ENCODE peak calls at places on chromosomes 13 and 19, in four cellular contexts. M is stimulated activated CD4-positive, alpha-beta T cell treated with anti-CD3 and anti-CD28 coated beads, Interleukin-2, amount 100 ng/mL, for 48 hours; E is activated CD4-positive, CD25-positive, alpha-beta regulatory T cell; U is activated CD4-positive, alpha-beta T cell treated with anti-CD3 and anti-CD28 coated beads, Interleukin-2, amount 50 U/mL, for 4 hours. Z is an unnamed sample.

GRCh38 chr19:1355258-1355973 is 28.3 kb upstream of the NDUFS7 start:
- DNase-seq in M (no peak), E (no peak), U (no peak), Z (no peak)

GRCh38 chr13:97276862-97277269 is 54.7 kb downstream of the MBNL2 start:
- DNase-seq in M (no peak), E (no peak), U (no peak), Z (no peak)

GRCh38 chr19:41847351-41848105 is 2.7 kb downstream of the DMRTC2 start:
- DNase-seq in M (no peak), E (no peak), U (no peak), Z (no peak)

GRCh38 chr19:4844348-4845179 is 13.1 kb upstream of the TICAM1 start:
- DNase-seq in M (no peak), E (no peak), U (no peak), Z (no peak)

GRCh38 chr13:73428137-73428536 is 369.3 kb downstream of the KLF5 start:
- DNase-seq in M (no peak), E (no peak), U (no peak), Z (no peak)

GRCh38 chr13:99018418-99019180 is 40.7 kb upstream of the DOCK9 start:
- DNase-seq in M (no peak), E (no peak), U (no peak), Z (no peak)

GRCh38 chr13:40664100-40665060 is 2.1 kb downstream of the FOXO1 start:
- DNase-seq in M (peak), E (peak), U (peak), Z (peak)

GRCh38 chr13:109371066-109371465 is 415.3 kb downstream of the IRS2 start:
- DNase-seq in M (no peak), E (no peak), U (no peak), Z (no peak)

GRCh38 chr13:111629933-111630332 is 309.5 kb downstream of the TEX29 start:
- DNase-seq in M (no peak), E (no peak), U (no peak), Z (no peak)

GRCh38 chr19:41248895-41249294 is 15.3 kb upstream of the HNRNPUL1 start:
- DNase-seq in M (no peak), E (no peak), U (no peak), Z (no peak)

GRCh38 chr19:20471441-20471840 is 94.1 kb downstream of the ZNF737 start:
- DNase-seq in M (no peak), E (no peak), U (no peak), Z (no peak)

GRCh38 chr19:7500811-7501450 is 12.1 kb upstream of the PEX11G start:
- DNase-seq in M (peak), E (no peak), U (peak), Z (no peak)

GRCh38 chr19:34018546-34018945 is 153.8 kb upstream of the LSM14A start:
- DNase-seq in M (no peak), E (no peak), U (no peak), Z (no peak)

GRCh38 chr13:101728615-101729014 is 276.1 kb downstream of the ITGBL1 start:
- DNase-seq in M (no peak), E (no peak), U (no peak), Z (no peak)

GRCh38 chr19:1401138-1401888 is at the start of gene GAMT:
- DNase-seq in M (peak), E (peak), U (peak), Z (peak)

GRCh38 chr13:95601216-95601615 is 43.3 kb downstream of the DZIP1 start:
- DNase-seq in M (no peak), E (no peak), U (no peak), Z (no peak)

GRCh38 chr13:74661851-74662250 is 527.6 kb upstream of the KLF12 start:
- DNase-seq in M (no peak), E (no peak), U (no peak), Z (no peak)

GRCh38 chr13:24254151-24254810 is 55.1 kb upstream of the C1QTNF9 start:
- DNase-seq in M (no peak), E (peak), U (peak), Z (no peak)

GRCh38 chr19:50498219-50499056 is 12.6 kb downstream of the JOSD2 start:
- DNase-seq in M (no peak), E (no peak), U (no peak), Z (no peak)

GRCh38 chr19:710767-711166 is 2.0 kb downstream of the PALM start:
- DNase-seq in M (no peak), E (no peak), U (no peak), Z (no peak)

Z was measured in stimulated activated effector memory CD8-positive, alpha-beta T cell treated with anti-CD3 and anti-CD28 coated beads, Interleukin-12 subunit alpha, Interleukin-12 subunit beta, amount 100 ng/mL, for 72 hours.